ENCODE peak calls at places on chromosomes 7 and 10, in nine cellular contexts. V is activated CD4-positive, alpha-beta T cell treated with anti-CD3 and anti-CD28 coated beads for 4 hours; W is GM12892; F is activated T-helper 1 cell treated with Interleukin-2 at 50 U/mL for 16 hours; Q is stimulated activated CD8-positive, alpha-beta memory T cell treated with anti-CD3 and anti-CD28 coated beads, Interleukin-15, amount 100 ng/mL, for 48 hours; A is GM20000; B is CD8-positive, alpha-beta memory T cell; J is cardiac muscle cell; K is fibroblast of the aortic adventitia. O is an unnamed sample.

GRCh38 chr7:111168182-111168581 is 77.3 kb downstream of the LRRN3 start:
- DNase-seq in Q (no peak), F (no peak), J (no peak), B (no peak), W (no peak), A (no peak), K (no peak), V (no peak), O (no peak)

GRCh38 chr7:141676618-141677017 is 25.3 kb downstream of the DENND11 start:
- DNase-seq in Q (no peak), F (no peak), A (no peak), V (no peak), B (no peak), W (no peak), J (no peak), K (peak), O (no peak)

GRCh38 chr7:73758581-73759138 is 11.4 kb downstream of the CLDN3 start:
- DNase-seq in Q (no peak), A (no peak), J (no peak), B (no peak), F (no peak), W (no peak), K (no peak), V (no peak), O (no peak)

GRCh38 chr10:33352154-33352553 is 17.7 kb upstream of the NRP1 start:
- DNase-seq in W (no peak), V (no peak), F (no peak), J (no peak), A (no peak), Q (no peak), B (no peak), K (peak), O (no peak)

GRCh38 chr7:107874605-107875446 is 16.2 kb upstream of the DLD start:
- DNase-seq in K (peak), A (peak), J (peak), B (peak), W (no peak), F (no peak), V (peak), Q (no peak), O (peak)

GRCh38 chr7:55288070-55288824 is 76.9 kb upstream of the LANCL2 start:
- DNase-seq in V (no peak), K (no peak), J (no peak), A (no peak), Q (no peak), F (no peak), W (no peak), B (no peak), O (no peak)

GRCh38 chr7:123271231-123271630 is 71.5 kb upstream of the SLC13A1 start:
- DNase-seq in F (no peak), W (no peak), B (no peak), K (peak), A (no peak), V (no peak), J (no peak), Q (no peak), O (no peak)

GRCh38 chr10:114825513-114826253 is 4.1 kb downstream of the FHIP2A start:
- DNase-seq in F (no peak), A (peak), W (peak), J (no peak), B (no peak), V (no peak), K (peak), Q (no peak), O (no peak)

GRCh38 chr7:2959828-2960599 is 83.7 kb downstream of the CARD11 start:
- DNase-seq in A (no peak), K (no peak), V (no peak), Q (no peak), B (no peak), F (no peak), J (no peak), W (no peak), O (no peak)

GRCh38 chr10:29328988-29329387 is 40.1 kb downstream of the LYZL1 start:
- DNase-seq in J (no peak), B (no peak), W (no peak), F (no peak), K (peak), A (no peak), Q (no peak), V (no peak), O (no peak)

GRCh38 chr7:13420711-13421110 is 568.8 kb downstream of the ETV1 start:
- DNase-seq in V (no peak), K (no peak), A (no peak), J (no peak), Q (no peak), B (no peak), W (no peak), F (no peak), O (no peak)

GRCh38 chr7:81871606-81872265 is 101.9 kb upstream of the HGF start:
- DNase-seq in W (no peak), F (no peak), B (no peak), K (peak), A (no peak), J (no peak), V (no peak), Q (no peak), O (no peak)

GRCh38 chr7:80140388-80140787 is 5.8 kb downstream of the GNAI1 start:
- DNase-seq in Q (no peak), B (no peak), K (no peak), V (no peak), F (no peak), W (no peak), A (no peak), J (no peak), O (no peak)

GRCh38 chr10:132381726-132382125 is 15.3 kb upstream of the PWWP2B start:
- DNase-seq in Q (no peak), K (no peak), V (no peak), A (no peak), B (no peak), W (no peak), J (no peak), F (no peak), O (no peak)

GRCh38 chr10:32159264-32159663 is 103.0 kb upstream of the KIF5B start:
- DNase-seq in B (no peak), V (no peak), K (no peak), A (no peak), J (no peak), F (no peak), W (no peak), Q (no peak), O (no peak)

GRCh38 chr10:122777515-122778059 is 68.1 kb downstream of the CUZD1 start:
- DNase-seq in B (no peak), Q (no peak), J (no peak), V (no peak), W (no peak), K (no peak), F (no peak), A (no peak), O (no peak)

GRCh38 chr7:107715531-107715930 is 28.4 kb upstream of the CBLL1 start:
- DNase-seq in V (no peak), W (no peak), F (no peak), K (peak), B (no peak), J (no peak), Q (no peak), A (no peak), O (no peak)

GRCh38 chr10:71268751-71269150 is 50.3 kb upstream of the SLC29A3 start:
- DNase-seq in F (no peak), W (no peak), V (no peak), K (no peak), B (no peak), A (no peak), Q (no peak), J (no peak), O (no peak)

GRCh38 chr10:80464557-80465466 is 10.7 kb downstream of the TSPAN14 start:
- DNase-seq in A (no peak), J (peak), B (no peak), F (no peak), K (no peak), Q (no peak), V (peak), W (no peak), O (no peak)

GRCh38 chr10:14025790-14026189 is 304.9 kb downstream of the FRMD4A start:
- DNase-seq in K (no peak), A (no peak), F (no peak), Q (no peak), J (no peak), W (no peak), V (no peak), B (no peak), O (no peak)

GRCh38 chr7:98511175-98511574 is 105.9 kb upstream of the NPTX2 start:
- DNase-seq in J (no peak), K (no peak), F (no peak), A (no peak), V (no peak), W (no peak), Q (no peak), B (no peak), O (no peak)

GRCh38 chr10:110279062-110279986 is 25.4 kb downstream of the SMNDC1 start:
- DNase-seq in W (no peak), F (no peak), A (peak), J (peak), V (peak), K (peak), Q (no peak), B (peak), O (peak)

GRCh38 chr7:150631084-150631824 is 931 bp downstream of the GIMAP6 start:
- DNase-seq in J (no peak), K (no peak), V (peak), Q (peak), F (peak), A (no peak), B (no peak), W (no peak), O (peak)

GRCh38 chr10:119199231-119199992 is 8.0 kb upstream of the GRK5 start:
- DNase-seq in F (no peak), V (peak), J (peak), W (no peak), K (peak), A (peak), Q (no peak), B (no peak), O (peak)

GRCh38 chr10:130140425-130140824 is 4.2 kb downstream of the GLRX3 start:
- DNase-seq in A (peak), W (no peak), Q (no peak), V (no peak), J (no peak), F (no peak), B (no peak), K (no peak), O (no peak)

GRCh38 chr10:63707254-63707910 is 186.2 kb downstream of the REEP3 start:
- DNase-seq in F (no peak), V (peak), Q (peak), B (no peak), A (peak), W (peak), J (no peak), K (peak), O (no peak)